ENCODE peak calls at places on chromosomes 6 and 20, in eight cellular contexts. T, G, K, B, C, Z, M and H are unnamed samples.

GRCh38 chr6:121055572-121056163 is 278.6 kb downstream of the TBC1D32 start:
- DNase-seq in B (no peak), T (peak; percentile 35), C (no peak), M (no peak), Z (no peak), G (peak; percentile 38), K (no peak), H (no peak)

GRCh38 chr6:149846321-149846720 is 17.8 kb downstream of the LRP11 start:
- DNase-seq in M (no peak), K (peak; percentile 48), G (no peak), C (no peak), T (no peak), Z (no peak), B (no peak), H (peak; percentile 60)

GRCh38 chr6:29968130-29968529 is 25.8 kb downstream of the HLA-A start:
- DNase-seq in M (no peak), Z (no peak), T (no peak), B (no peak), G (no peak), K (no peak), C (no peak), H (no peak)

GRCh38 chr20:3935956-3936340 is 46.8 kb downstream of the PANK2 start:
- DNase-seq in B (no peak), Z (no peak), K (no peak), M (no peak), T (peak; percentile 41), C (no peak), G (no peak), H (no peak)

GRCh38 chr6:50539441-50539840 is 173.9 kb upstream of the TFAP2D start:
- DNase-seq in K (no peak), C (no peak), Z (no peak), B (no peak), M (no peak), G (no peak), T (no peak), H (no peak)

GRCh38 chr6:110560239-110561015 is 84.0 kb upstream of the SLC22A16 start:
- DNase-seq in G (no peak), Z (no peak), M (no peak), K (no peak), T (peak; percentile 24), C (no peak), B (no peak), H (no peak)

GRCh38 chr6:56692586-56693245 is 50.0 kb upstream of the DST start:
- DNase-seq in M (no peak), C (no peak), Z (no peak), T (no peak), B (no peak), G (no peak), K (no peak), H (no peak)

GRCh38 chr6:3379482-3380060 is 77.3 kb downstream of the SLC22A23 start:
- DNase-seq in G (no peak), B (no peak), K (no peak), T (no peak), C (no peak), Z (no peak), M (no peak), H (no peak)

GRCh38 chr20:62710886-62711702 is 2.5 kb downstream of the NTSR1 start:
- DNase-seq in C (no peak), G (no peak), M (no peak), T (no peak), B (no peak), K (peak; percentile 62), Z (no peak), H (no peak)

GRCh38 chr6:16256781-16257180 is 18.4 kb downstream of the GMPR start:
- DNase-seq in T (no peak), C (no peak), M (no peak), G (no peak), B (no peak), K (no peak), Z (no peak), H (no peak)

GRCh38 chr20:62476074-62476838 is 461 bp upstream of the GATA5 start:
- DNase-seq in G (no peak), K (peak; percentile 81), M (peak; percentile 85), T (no peak), C (no peak), Z (peak; percentile 50), B (no peak), H (no peak)

GRCh38 chr6:121210943-121211342 is 123.3 kb downstream of the TBC1D32 start:
- DNase-seq in M (no peak), K (no peak), T (no peak), C (no peak), G (no peak), Z (no peak), B (no peak), H (no peak)

GRCh38 chr6:81565071-81565470 is 187.4 kb downstream of the TENT5A start:
- DNase-seq in K (no peak), T (no peak), B (no peak), Z (no peak), C (no peak), M (no peak), G (no peak), H (no peak)

GRCh38 chr20:63536241-63536977 is 767 bp downstream of the PTK6 start:
- DNase-seq in C (no peak), Z (no peak), K (peak; percentile 71), G (no peak), M (peak; percentile 61), T (no peak), B (peak; percentile 85), H (no peak)

GRCh38 chr6:109465772-109466171 is 10.2 kb upstream of the MICAL1 start:
- DNase-seq in K (peak; percentile 79), M (peak; percentile 67), B (no peak), Z (no peak), G (no peak), T (no peak), C (no peak), H (peak; percentile 78)

GRCh38 chr6:37862992-37863391 is 43.5 kb downstream of the ZFAND3 start:
- DNase-seq in M (no peak), C (no peak), T (no peak), Z (no peak), B (no peak), K (no peak), G (no peak), H (no peak)

GRCh38 chr6:37864250-37864649 is 44.7 kb downstream of the ZFAND3 start:
- DNase-seq in Z (no peak), M (no peak), C (no peak), B (no peak), T (no peak), G (no peak), K (no peak), H (no peak)

GRCh38 chr6:37867756-37868446 is 48.4 kb downstream of the ZFAND3 start:
- DNase-seq in Z (no peak), K (no peak), T (no peak), M (no peak), G (no peak), B (no peak), C (no peak), H (no peak)

GRCh38 chr6:37866590-37867507 is 47.3 kb downstream of the ZFAND3 start:
- DNase-seq in K (no peak), T (no peak), G (no peak), Z (no peak), C (no peak), M (no peak), B (no peak), H (no peak)

DNA sequence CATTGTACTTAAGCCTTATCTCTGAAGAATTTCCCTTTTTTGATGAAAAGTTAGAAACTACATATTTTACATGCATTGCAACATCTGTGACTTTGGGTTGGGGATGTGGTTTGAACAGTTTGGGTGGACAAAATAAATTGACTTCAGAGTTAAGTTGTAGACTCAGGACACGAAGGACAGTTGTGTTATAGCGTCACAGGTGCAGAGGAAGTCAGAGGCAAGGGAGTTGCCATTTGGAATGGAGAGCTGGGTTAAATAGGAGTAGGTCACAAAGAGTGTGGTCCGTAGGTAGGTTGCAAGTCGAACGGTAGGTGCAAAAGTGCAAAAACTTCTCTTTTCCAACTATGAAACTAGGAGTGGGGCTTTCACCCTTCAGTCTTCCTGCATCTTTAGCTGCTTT is 46.0 kb downstream of the ZFAND3 start:
- DNase-seq in Z (no peak), T (no peak), M (no peak), B (no peak), C (no peak), K (no peak), G (no peak), H (no peak)
- H3K4me1 ChIP-seq in Z (peaks cover 75% of the 10 kb centered on the region), T (no peaks in the 10 kb centered on the region), M (no peaks in the 10 kb centered on the region), B (peaks cover 83% of the 10 kb centered on the region), C (peaks cover 33% of the 10 kb centered on the region), K (peaks cover 22% of the 10 kb centered on the region), G (peaks cover 33% of the 10 kb centered on the region), H (peaks cover 24% of the 10 kb centered on the region)

GRCh38 chr6:31340228-31340627 is 16.8 kb downstream of the HLA-B start:
- DNase-seq in M (no peak), Z (no peak), K (no peak), B (no peak), C (no peak), G (no peak), T (no peak), H (no peak)
- H3K9me3 ChIP-seq in M (peaks cover 3% of the 10 kb centered on the region), Z (peaks cover 24% of the 10 kb centered on the region), K (peaks cover 6% of the 10 kb centered on the region), B (no peaks in the 10 kb centered on the region), C (peaks cover 8% of the 10 kb centered on the region), G (no peaks in the 10 kb centered on the region), T (peaks cover 25% of the 10 kb centered on the region), H (no peaks in the 10 kb centered on the region)

GRCh38 chr20:50186151-50186885 is 4.3 kb upstream of the CEBPB start:
- DNase-seq in M (peak; percentile 93), K (peak; percentile 99), B (peak; percentile 95), C (peak; percentile 96), Z (peak; percentile 92), T (peak; percentile 84), G (peak; percentile 81), H (peak; percentile 95)

GRCh38 chr20:50181344-50181743 is 9.3 kb upstream of the CEBPB start:
- DNase-seq in B (no peak), K (no peak), G (no peak), C (no peak), M (peak; percentile 27), Z (no peak), T (no peak), H (no peak)

GRCh38 chr20:50186987-50187402 is 3.6 kb upstream of the CEBPB start:
- DNase-seq in B (no peak), T (no peak), M (peak; percentile 37), G (no peak), K (no peak), C (no peak), Z (no peak), H (no peak)

GRCh38 chr20:50185426-50185825 is 5.2 kb upstream of the CEBPB start:
- DNase-seq in M (no peak), B (no peak), T (no peak), K (no peak), Z (no peak), G (no peak), C (no peak), H (no peak)

GRCh38 chr20:50182336-50182735 is 8.3 kb upstream of the CEBPB start:
- DNase-seq in C (no peak), T (no peak), K (no peak), M (no peak), G (no peak), B (no peak), Z (no peak), H (no peak)
- H3K4me3 ChIP-seq in C (no peak overlapping the region), T (no peak overlapping the region), K (no peak overlapping the region), M (no peak overlapping the region), G (no peak overlapping the region), B (no peak overlapping the region), Z (no peak overlapping the region), H (no peak overlapping the region)

GRCh38 chr6:138473144-138473543 is 26.1 kb downstream of the NHSL1 start:
- DNase-seq in G (no peak), K (no peak), B (no peak), C (no peak), Z (no peak), T (no peak), M (no peak), H (no peak)
- H3K4me1 ChIP-seq in G (peaks cover 5% of the 10 kb centered on the region), K (no peaks in the 10 kb centered on the region), B (no peaks in the 10 kb centered on the region), C (no peaks in the 10 kb centered on the region), Z (peaks cover 2% of the 10 kb centered on the region), T (no peaks in the 10 kb centered on the region), M (no peaks in the 10 kb centered on the region), H (peaks cover 1% of the 10 kb centered on the region)

GRCh38 chr6:169406794-169407193 is 153.1 kb upstream of the THBS2 start:
- DNase-seq in Z (no peak), T (no peak), B (no peak), M (no peak), C (no peak), G (no peak), K (no peak), H (no peak)
- H3K9me3 ChIP-seq in Z (peaks cover 5% of the 10 kb centered on the region), T (no peaks in the 10 kb centered on the region), B (no peaks in the 10 kb centered on the region), M (no peaks in the 10 kb centered on the region), C (no peaks in the 10 kb centered on the region), G (peaks cover 3% of the 10 kb centered on the region), K (peaks cover 6% of the 10 kb centered on the region), H (peaks cover 2% of the 10 kb centered on the region)